ENCODE peak calls at places on chromosomes 1 and 21, in ten cellular contexts. J, A, M, Y, E, K, V, T, L and D are unnamed samples.

GRCh38 chr1:229027158-229027557 is 243.8 kb upstream of the RAB4A start:
- DNase-seq in J (no peak), A (no peak), M (no peak), Y (no peak), E (no peak), K (no peak), V (peak), T (no peak), L (no peak), D (no peak)

GRCh38 chr21:29299046-29299905 is 554 bp downstream of the BACH1 start:
- DNase-seq in J (peak), A (peak), M (peak), Y (peak), E (peak), K (peak), V (peak), T (peak), L (peak), D (peak)

GRCh38 chr21:29025328-29025713 is 853 bp downstream of the USP16 start:
- DNase-seq in J (no peak), A (no peak), M (peak), Y (no peak), E (no peak), K (no peak), V (no peak), T (peak), L (no peak), D (no peak)

GRCh38 chr1:237000191-237000590 is 4.0 kb downstream of the MT1HL1 start:
- DNase-seq in J (no peak), A (no peak), M (no peak), Y (no peak), E (no peak), K (no peak), V (no peak), T (no peak), L (no peak), D (no peak)

GRCh38 chr1:204545881-204546280 is 29.7 kb downstream of the MDM4 start:
- DNase-seq in J (no peak), A (no peak), M (no peak), Y (no peak), E (no peak), K (no peak), V (no peak), T (no peak), L (no peak), D (no peak)

GRCh38 chr1:108107658-108108057 is 92.5 kb downstream of the SLC25A24 start:
- DNase-seq in J (no peak), A (peak), M (peak), Y (peak), E (no peak), K (peak), V (no peak), T (peak), L (no peak), D (no peak)

GRCh38 chr1:20493839-20494608 is 8.0 kb upstream of the CAMK2N1 start:
- DNase-seq in J (peak), A (peak), M (peak), Y (peak), E (peak), K (peak), V (peak), T (peak), L (peak), D (peak)

GRCh38 chr1:10635385-10635896 is 160.7 kb downstream of the PEX14 start:
- DNase-seq in J (peak), A (no peak), M (peak), Y (no peak), E (no peak), K (peak), V (no peak), T (no peak), L (no peak), D (no peak)

GRCh38 chr21:28729887-28730286 is 262.8 kb downstream of the LTN1 start:
- DNase-seq in J (no peak), A (no peak), M (no peak), Y (no peak), E (no peak), K (no peak), V (no peak), T (no peak), L (no peak), D (no peak)

GRCh38 chr1:46224966-46225365 is 21.8 kb downstream of the LURAP1 start:
- DNase-seq in J (no peak), A (no peak), M (no peak), Y (no peak), E (no peak), K (no peak), V (no peak), T (no peak), L (no peak), D (no peak)

GRCh38 chr1:158798531-158798930 is 17.5 kb upstream of the OR6N2 start:
- DNase-seq in J (no peak), A (no peak), M (no peak), Y (no peak), E (no peak), K (no peak), V (no peak), T (no peak), L (no peak), D (no peak)

GRCh38 chr1:37288900-37289299 is 185.5 kb upstream of the ZC3H12A start:
- DNase-seq in J (no peak), A (no peak), M (no peak), Y (no peak), E (peak), K (no peak), V (no peak), T (no peak), L (no peak), D (no peak)

GRCh38 chr1:226988337-226988672 is 48.2 kb downstream of the COQ8A start:
- DNase-seq in J (no peak), A (no peak), M (no peak), Y (no peak), E (no peak), K (no peak), V (no peak), T (no peak), L (no peak), D (peak)

GRCh38 chr21:45828580-45829565 is 152.7 kb upstream of the COL6A1 start:
- DNase-seq in J (no peak), A (no peak), M (no peak), Y (no peak), E (no peak), K (no peak), V (no peak), T (no peak), L (no peak), D (no peak)

GRCh38 chr1:11107541-11107940 is 7.9 kb upstream of the EXOSC10 start:
- DNase-seq in J (no peak), A (no peak), M (peak), Y (no peak), E (no peak), K (no peak), V (no peak), T (no peak), L (no peak), D (no peak)

GRCh38 chr1:160855181-160855981 is 7.3 kb downstream of the CD244 start:
- DNase-seq in J (no peak), A (no peak), M (no peak), Y (no peak), E (peak), K (no peak), V (no peak), T (no peak), L (no peak), D (no peak)

GRCh38 chr1:94144836-94145235 is 23.9 kb upstream of the ABCA4 start:
- DNase-seq in J (no peak), A (no peak), M (no peak), Y (no peak), E (no peak), K (no peak), V (no peak), T (no peak), L (no peak), D (no peak)

GRCh38 chr1:178399177-178399728 is 97.5 kb downstream of the CLEC20A start:
- DNase-seq in J (no peak), A (no peak), M (no peak), Y (no peak), E (no peak), K (no peak), V (no peak), T (no peak), L (no peak), D (no peak)

GRCh38 chr21:33964706-33965325 is 49.2 kb upstream of the ATP5PO start:
- DNase-seq in J (no peak), A (no peak), M (peak), Y (no peak), E (no peak), K (no peak), V (no peak), T (peak), L (no peak), D (no peak)